ENCODE peak calls at places on chromosome 20, in six cellular contexts. Z is Panc1, B is colonic mucosa, O is fibroblast of the aortic adventitia, Y is left ventricle myocardium inferior, P is IMR-90. I is an unnamed sample.

GRCh38 chr20:23662276-23662870 is 24.6 kb upstream of the CST3 start:
- DNase-seq in Z (no peak), B (no peak), O (no peak), Y (no peak), P (no peak), I (no peak)

GRCh38 chr20:57476073-57476526 is 48.8 kb downstream of the CTCFL start:
- DNase-seq in Z (no peak), B (no peak), O (no peak), Y (no peak), P (no peak), I (no peak)

GRCh38 chr20:46544576-46544975 is 5.9 kb downstream of the OCSTAMP start:
- DNase-seq in Z (no peak), B (no peak), O (peak; percentile 31), Y (no peak), P (peak; percentile 8), I (peak; percentile 26)

GRCh38 chr20:50339196-50339901 is 148.7 kb downstream of the CEBPB start:
- DNase-seq in Z (no peak), B (no peak), O (peak; percentile 42), Y (no peak), P (peak; percentile 69), I (peak; percentile 75)

GRCh38 chr20:44495257-44495656 is 19.6 kb downstream of the TTPAL start:
- DNase-seq in Z (no peak), B (no peak), O (peak; percentile 76), Y (no peak), P (peak; percentile 87), I (peak; percentile 83)

GRCh38 chr20:50820515-50821256 is 25.8 kb downstream of the BCAS4 start:
- DNase-seq in Z (no peak), B (no peak), O (no peak), Y (no peak), P (no peak), I (no peak)

GRCh38 chr20:34065260-34065659 is 46.8 kb downstream of the EIF2S2 start:
- DNase-seq in Z (no peak), B (no peak), O (peak; percentile 84), Y (no peak), P (peak; percentile 88), I (peak; percentile 75)

GRCh38 chr20:10857362-10858070 is 183.7 kb upstream of the JAG1 start:
- DNase-seq in Z (no peak), B (peak; percentile 88), O (peak; percentile 93), Y (no peak), P (peak; percentile 60), I (no peak)

GRCh38 chr20:48278961-48279481 is 493.7 kb upstream of the SULF2 start:
- DNase-seq in Z (no peak), B (no peak), O (peak; percentile 40), Y (no peak), P (peak; percentile 35), I (peak; percentile 16)

GRCh38 chr20:57451759-57452661 is 60.8 kb downstream of the RBM38 start:
- DNase-seq in Z (no peak), B (no peak), O (no peak), Y (no peak), P (no peak), I (peak; percentile 18)

GRCh38 chr20:59784365-59785117 is 148.9 kb downstream of the SYCP2 start:
- DNase-seq in Z (no peak), B (no peak), O (no peak), Y (no peak), P (no peak), I (no peak)

GRCh38 chr20:47688385-47689381 is 96.6 kb downstream of the SULF2 start:
- DNase-seq in Z (no peak), B (no peak), O (no peak), Y (no peak), P (peak; percentile 15), I (no peak)

GRCh38 chr20:9203081-9203447 is 134.2 kb downstream of the PLCB4 start:
- DNase-seq in Z (no peak), B (no peak), O (no peak), Y (no peak), P (peak; percentile 48), I (peak; percentile 58)

GRCh38 chr20:40433341-40433861 is 255.6 kb downstream of the MAFB start:
- DNase-seq in Z (no peak), B (no peak), O (no peak), Y (no peak), P (no peak), I (no peak)

GRCh38 chr20:40431112-40431511 is 257.9 kb downstream of the MAFB start:
- DNase-seq in Z (no peak), B (no peak), O (no peak), Y (no peak), P (no peak), I (no peak)

GRCh38 chr20:40435146-40435545 is 253.9 kb downstream of the MAFB start:
- DNase-seq in Z (no peak), B (no peak), O (no peak), Y (no peak), P (no peak), I (no peak)

GRCh38 chr20:40434122-40434521 is 254.9 kb downstream of the MAFB start:
- DNase-seq in Z (no peak), B (no peak), O (no peak), Y (no peak), P (no peak), I (no peak)

GRCh38 chr20:40431611-40432010 is 257.4 kb downstream of the MAFB start:
- DNase-seq in Z (no peak), B (no peak), O (peak; percentile 2), Y (no peak), P (no peak), I (no peak)
- H3K4me3 ChIP-seq in Z (no peak overlapping the region), B (no peak overlapping the region), O (no peak overlapping the region), Y (no peak overlapping the region), P (no peak overlapping the region), I (no peak overlapping the region)

GRCh38 chr20:61126369-61127195 is 125.5 kb upstream of the CDH4 start:
- DNase-seq in Z (no peak), B (no peak), O (no peak), Y (no peak), P (no peak), I (no peak)
- TF ChIP-seq CTCF in Z (no peak), B (no peak), O (no peak), Y (no peak), P (no peak), I (no peak)

GRCh38 chr20:63455568-63455859 is 16.9 kb downstream of the KCNQ2 start:
- DNase-seq in Z (no peak), B (no peak), O (no peak), Y (no peak), P (no peak), I (no peak)
- H3K4me3 ChIP-seq in Z (no peak overlapping the region), B (no peak overlapping the region), O (no peak overlapping the region), Y (no peak overlapping the region), P (no peak overlapping the region), I (no peak overlapping the region)

GRCh38 chr20:2872304-2873009 is 824 bp upstream of the PTPRA start:
- DNase-seq in Z (no peak), B (peak; percentile 76), O (peak; percentile 43), Y (peak; percentile 60), P (peak; percentile 43), I (peak; percentile 89)
- TF ChIP-seq CTCF in Z (peak; percentile 77), B (no peak), O (peak; percentile 19), Y (no peak), P (peak; percentile 33), I (peak; percentile 29)

I was measured in foreskin fibroblast.